ENCODE peak calls at places on chromosomes 3 and 15, in eight cellular contexts. G is ACHN; V is HCT116; C is IMR-90; M is activated naive CD4-positive, alpha-beta T cell treated with anti-CD3 and anti-CD28 coated beads, Interleukin-2, amount 10 ng/mL, durations not matched to agents 7 days and 5 days; E is fibroblast of lung; W is NCI-H1694; Z is HL-60. Q is an unnamed sample.

GRCh38 chr3:15325228-15325627 is 7.2 kb downstream of the SH3BP5 start:
- DNase-seq in G (no peak), V (no peak), C (peak; percentile 85), M (no peak), E (peak; percentile 93), W (no peak), Z (no peak), Q (peak; percentile 72)

GRCh38 chr15:77045985-77046384 is 24.9 kb downstream of the TSPAN3 start:
- DNase-seq in G (no peak), V (no peak), C (no peak), M (no peak), E (no peak), W (no peak), Z (no peak), Q (no peak)

GRCh38 chr15:62187425-62187824 is 22.3 kb upstream of the C2CD4B start:
- DNase-seq in G (no peak), V (no peak), C (no peak), M (no peak), E (no peak), W (no peak), Z (no peak), Q (no peak)

GRCh38 chr3:36372534-36372935 is 7.8 kb upstream of the STAC start:
- DNase-seq in G (peak; percentile 50), V (no peak), C (no peak), M (no peak), E (peak; percentile 95), W (no peak), Z (no peak), Q (peak; percentile 51)

GRCh38 chr15:96086164-96086563 is 244.3 kb upstream of the NR2F2 start:
- DNase-seq in G (no peak), V (no peak), C (no peak), M (no peak), E (no peak), W (no peak), Z (no peak), Q (no peak)

GRCh38 chr3:42874749-42875148 is 930 bp downstream of the CYP8B1 start:
- DNase-seq in G (no peak), V (no peak), C (no peak), M (no peak), E (no peak), W (no peak), Z (no peak), Q (no peak)

GRCh38 chr3:145952541-145952940 is 208.4 kb downstream of the PLOD2 start:
- DNase-seq in G (no peak), V (no peak), C (peak; percentile 57), M (no peak), E (peak; percentile 99), W (no peak), Z (no peak), Q (peak; percentile 92)

GRCh38 chr3:41327718-41328117 is 128.4 kb downstream of the CTNNB1 start:
- DNase-seq in G (no peak), V (no peak), C (peak; percentile 26), M (no peak), E (peak; percentile 55), W (no peak), Z (no peak), Q (peak; percentile 28)

GRCh38 chr15:51516291-51516690 is 106.3 kb downstream of the DMXL2 start:
- DNase-seq in G (no peak), V (no peak), C (no peak), M (no peak), E (no peak), W (no peak), Z (no peak), Q (no peak)

GRCh38 chr3:105827101-105827634 is 41.6 kb downstream of the CBLB start:
- DNase-seq in G (no peak), V (no peak), C (no peak), M (no peak), E (peak; percentile 61), W (no peak), Z (no peak), Q (no peak)

GRCh38 chr3:46981932-46982471 is 2.5 kb downstream of the NBEAL2 start:
- DNase-seq in G (no peak), V (no peak), C (no peak), M (no peak), E (no peak), W (no peak), Z (no peak), Q (no peak)

GRCh38 chr3:62167566-62168262 is 205.6 kb downstream of the FEZF2 start:
- DNase-seq in G (no peak), V (no peak), C (peak; percentile 5), M (no peak), E (peak; percentile 52), W (peak; percentile 1), Z (no peak), Q (peak; percentile 36)

GRCh38 chr3:122697952-122698625 is 17.4 kb downstream of the PARP14 start:
- DNase-seq in G (peak; percentile 82), V (no peak), C (no peak), M (no peak), E (peak; percentile 26), W (no peak), Z (no peak), Q (no peak)

GRCh38 chr3:20809356-20809755 is 623.4 kb upstream of the SGO1 start:
- DNase-seq in G (no peak), V (no peak), C (no peak), M (no peak), E (no peak), W (no peak), Z (no peak), Q (no peak)

GRCh38 chr3:120039642-120040610 is 54.3 kb downstream of the GSK3B start:
- DNase-seq in G (peak; percentile 15), V (peak; percentile 3), C (no peak), M (peak; percentile 21), E (no peak), W (no peak), Z (peak; percentile 11), Q (no peak)

GRCh38 chr3:179958759-179959158 is 78.0 kb downstream of the PEX5L start:
- DNase-seq in G (no peak), V (no peak), C (no peak), M (no peak), E (no peak), W (no peak), Z (no peak), Q (no peak)

GRCh38 chr3:38916706-38917105 is 100.7 kb upstream of the SCN10A start:
- DNase-seq in G (no peak), V (no peak), C (peak; percentile 19), M (no peak), E (peak; percentile 22), W (no peak), Z (no peak), Q (no peak)

GRCh38 chr3:152910211-152910610 is 75.3 kb downstream of the P2RY1 start:
- DNase-seq in G (no peak), V (no peak), C (no peak), M (no peak), E (no peak), W (no peak), Z (no peak), Q (peak; percentile 3)

GRCh38 chr3:126836220-126836860 is 132.3 kb downstream of the CHCHD6 start:
- DNase-seq in G (no peak), V (no peak), C (no peak), M (no peak), E (no peak), W (no peak), Z (no peak), Q (no peak)

GRCh38 chr3:184560992-184561328 is 625 bp upstream of the EPHB3 start:
- DNase-seq in G (no peak), V (no peak), C (no peak), M (no peak), E (no peak), W (no peak), Z (no peak), Q (no peak)

GRCh38 chr3:160157321-160157720 is 67.9 kb upstream of the C3orf80 start:
- DNase-seq in G (no peak), V (no peak), C (no peak), M (no peak), E (no peak), W (no peak), Z (no peak), Q (no peak)

GRCh38 chr15:25557916-25558315 is 119.1 kb upstream of the UBE3A start:
- DNase-seq in G (no peak), V (no peak), C (no peak), M (no peak), E (no peak), W (no peak), Z (no peak), Q (no peak)

Q was measured in foreskin fibroblast.